ENCODE peak calls at places on chromosome 14, in four cellular contexts. D is NCI-H1105; W is choroid plexus epithelial cell; A is effector memory CD8-positive, alpha-beta T cell. H is an unnamed sample.

GRCh38 chr14:59407246-59407615 is 57.9 kb downstream of the GPR135 start:
- DNase-seq in A (no peak), D (no peak), W (peak), H (no peak)

GRCh38 chr14:100891501-100892445 is 11.7 kb downstream of the RTL1 start:
- DNase-seq in D (no peak), A (no peak), W (no peak), H (no peak)

GRCh38 chr14:22319526-22320352 is 269.3 kb downstream of the DAD1 start:
- DNase-seq in A (peak), D (peak), W (peak), H (no peak)

GRCh38 chr14:104688505-104688754 is 988 bp upstream of the INF2 start:
- DNase-seq in D (no peak), W (no peak), A (no peak), H (no peak)

GRCh38 chr14:99137001-99137700 is 134.8 kb downstream of the BCL11B start:
- DNase-seq in A (no peak), W (no peak), D (no peak), H (no peak)

GRCh38 chr14:24056800-24057184 is 5.0 kb downstream of the CARMIL3 start:
- DNase-seq in A (no peak), D (no peak), W (no peak), H (no peak)

GRCh38 chr14:67411820-67412421 is at the start of gene PLEK2:
- DNase-seq in A (peak), D (peak), W (peak), H (peak)

GRCh38 chr14:93116676-93117200 is 1.0 kb upstream of the ITPK1 start:
- DNase-seq in A (no peak), W (no peak), D (no peak), H (no peak)

GRCh38 chr14:23002592-23002991 is 7.4 kb downstream of the C14orf93 start:
- DNase-seq in D (no peak), A (no peak), W (no peak), H (no peak)

GRCh38 chr14:75277796-75278421 is 719 bp upstream of the FOS start:
- DNase-seq in W (no peak), A (no peak), D (no peak), H (peak)

GRCh38 chr14:73170686-73171085 is 34.4 kb downstream of the PSEN1 start:
- DNase-seq in D (no peak), A (no peak), W (no peak), H (no peak)

GRCh38 chr14:92993302-92993701 is 70.4 kb downstream of the CHGA start:
- DNase-seq in W (no peak), D (no peak), A (no peak), H (no peak)

GRCh38 chr14:19743256-19743655 is at the start of gene OR4Q3:
- DNase-seq in D (no peak), W (no peak), A (no peak), H (no peak)

GRCh38 chr14:51093371-51094281 is 1.3 kb downstream of the TRIM9 start:
- DNase-seq in D (peak), W (peak), A (peak), H (peak)

GRCh38 chr14:64503184-64503433 is 529 bp downstream of the ZBTB25 start:
- DNase-seq in D (no peak), W (no peak), A (no peak), H (no peak)

GRCh38 chr14:71776463-71777359 is 155.5 kb upstream of the RGS6 start:
- DNase-seq in D (no peak), A (no peak), W (peak), H (no peak)

GRCh38 chr14:50058112-50058511 is 58.3 kb downstream of the VCPKMT start:
- DNase-seq in A (no peak), W (no peak), D (no peak), H (no peak)

GRCh38 chr14:69643430-69644200 is 32.2 kb downstream of the SUSD6 start:
- DNase-seq in D (peak), A (no peak), W (peak), H (no peak)

GRCh38 chr14:70909788-70910614 is 2.7 kb downstream of the PCNX1 start:
- DNase-seq in W (no peak), A (no peak), D (no peak), H (no peak)

GRCh38 chr14:68657300-68658028 is 135.4 kb downstream of the ZFP36L1 start:
- DNase-seq in W (no peak), A (no peak), D (no peak), H (no peak)